ENCODE peak calls at places on chromosomes 12 and 14, in nine cellular contexts. T is aorta; A is adrenal gland; Y is uterus; X is left lung; S is colonic mucosa; M is H1; L is naive thymus-derived CD4-positive, alpha-beta T cell; E is psoas muscle. U is an unnamed sample.

GRCh38 chr14:51396222-51396815 is 156.3 kb downstream of the TMX1 start:
- DNase-seq in X (no peak), M (no peak), L (no peak), T (no peak), E (no peak), Y (peak; percentile 57), S (no peak), A (no peak), U (peak; percentile 46)

GRCh38 chr12:98058838-98059237 is 456.6 kb upstream of the TMPO start:
- DNase-seq in E (no peak), S (no peak), L (no peak), Y (no peak), M (no peak), A (no peak), T (no peak), X (no peak), U (no peak)

GRCh38 chr12:83008703-83009102 is 322.0 kb downstream of the TMTC2 start:
- DNase-seq in Y (no peak), L (no peak), E (no peak), T (no peak), M (no peak), S (no peak), X (no peak), A (no peak), U (peak; percentile 22)

GRCh38 chr14:37550511-37550910 is 44.5 kb downstream of the FOXA1 start:
- DNase-seq in E (no peak), Y (no peak), S (no peak), M (no peak), X (no peak), T (no peak), A (no peak), L (no peak), U (no peak)

GRCh38 chr12:28583771-28584261 is 393.6 kb downstream of the CCDC91 start:
- DNase-seq in X (no peak), Y (no peak), M (no peak), T (no peak), L (no peak), S (no peak), E (no peak), A (no peak), U (peak; percentile 92)

GRCh38 chr14:45426685-45427282 is 173.8 kb upstream of the MIS18BP1 start:
- DNase-seq in T (no peak), S (no peak), M (peak; percentile 7), A (no peak), Y (no peak), L (no peak), X (no peak), E (no peak), U (peak; percentile 6)

GRCh38 chr14:91946313-91947195 is 940 bp downstream of the FBLN5 start:
- DNase-seq in E (no peak), Y (no peak), M (no peak), T (no peak), A (peak; percentile 18), L (no peak), X (no peak), S (no peak), U (no peak)

GRCh38 chr12:124713436-124714082 is 146.1 kb upstream of the NCOR2 start:
- DNase-seq in A (no peak), L (peak; percentile 69), M (no peak), E (no peak), T (peak; percentile 80), X (no peak), S (peak; percentile 45), Y (peak; percentile 63), U (no peak)

GRCh38 chr12:88172844-88173407 is 30.8 kb downstream of the TMTC3 start:
- DNase-seq in T (no peak), X (no peak), S (no peak), A (no peak), E (no peak), Y (no peak), L (no peak), M (no peak), U (no peak)

GRCh38 chr12:128810182-128811127 is 13.3 kb downstream of the SLC15A4 start:
- DNase-seq in L (no peak), T (peak; percentile 79), A (no peak), E (peak; percentile 79), S (no peak), Y (no peak), X (no peak), M (no peak), U (no peak)

GRCh38 chr12:92417343-92417742 is 271.7 kb upstream of the BTG1 start:
- DNase-seq in L (no peak), A (no peak), Y (no peak), X (no peak), E (no peak), T (no peak), M (no peak), S (no peak), U (no peak)

GRCh38 chr14:40757376-40757775 is 849.3 kb upstream of the LRFN5 start:
- DNase-seq in A (no peak), E (no peak), M (no peak), S (no peak), X (no peak), L (no peak), Y (no peak), T (no peak), U (no peak)

GRCh38 chr12:75953312-75953906 is 78.2 kb downstream of the PHLDA1 start:
- DNase-seq in M (no peak), A (no peak), T (no peak), X (no peak), L (no peak), E (no peak), Y (no peak), S (no peak), U (no peak)

GRCh38 chr14:58941666-58942065 is 246.8 kb upstream of the DAAM1 start:
- DNase-seq in E (no peak), Y (no peak), A (no peak), M (no peak), L (no peak), S (no peak), X (no peak), T (no peak), U (no peak)

GRCh38 chr14:101352567-101352966 is 208.7 kb upstream of the DIO3 start:
- DNase-seq in T (no peak), M (no peak), S (no peak), X (no peak), Y (peak; percentile 11), E (no peak), L (no peak), A (no peak), U (no peak)
- H3K9me3 ChIP-seq in T (peaks cover 6% of the 10 kb centered on the region), M (no peaks in the 10 kb centered on the region), S (no peaks in the 10 kb centered on the region), X (peaks cover 25% of the 10 kb centered on the region), Y (no peaks in the 10 kb centered on the region), E (no peaks in the 10 kb centered on the region), L (no peaks in the 10 kb centered on the region), A (no peaks in the 10 kb centered on the region), U (no peaks in the 10 kb centered on the region)

DNA sequence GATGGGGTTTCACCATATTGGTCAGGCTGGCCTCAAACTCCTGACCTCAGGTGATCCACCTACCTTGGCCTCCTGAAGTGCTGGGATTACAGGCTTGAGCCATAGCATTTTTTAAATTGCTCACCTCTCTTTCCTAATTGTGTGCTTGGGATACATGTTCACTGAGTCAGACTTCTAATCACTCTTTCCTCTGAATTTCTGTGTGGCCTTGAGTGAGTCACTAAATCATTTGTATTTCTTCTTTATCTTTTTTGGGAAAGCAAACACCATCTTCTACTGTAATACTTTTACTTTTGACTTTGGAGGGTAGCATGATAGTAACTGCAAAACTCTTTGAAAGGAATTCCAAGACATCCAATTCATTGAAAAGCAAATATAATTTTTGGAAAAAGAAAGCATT is 60.8 kb downstream of the FLRT2 start:
- DNase-seq in A (no peak), M (no peak), S (no peak), X (no peak), T (no peak), Y (no peak), E (no peak), L (no peak), U (no peak)
- H3K4me3 ChIP-seq in A (no peak overlapping the region), M (no peak overlapping the region), S (no peak overlapping the region), X (no peak overlapping the region), T (no peak overlapping the region), Y (no peak overlapping the region), E (no peak overlapping the region), L (no peak overlapping the region), U (no peak overlapping the region)

GRCh38 chr12:20283467-20283866 is 84.9 kb upstream of the PDE3A start:
- DNase-seq in A (no peak), E (no peak), S (no peak), L (no peak), X (no peak), M (no peak), T (no peak), Y (no peak), U (no peak)
- H3K9me3 ChIP-seq in A (no peaks in the 10 kb centered on the region), E (no peaks in the 10 kb centered on the region), S (no peaks in the 10 kb centered on the region), L (no peaks in the 10 kb centered on the region), X (no peaks in the 10 kb centered on the region), M (no peaks in the 10 kb centered on the region), T (no peaks in the 10 kb centered on the region), Y (no peaks in the 10 kb centered on the region), U (no peaks in the 10 kb centered on the region)

GRCh38 chr12:48980953-48981756 is 3.0 kb downstream of the WNT1 start:
- DNase-seq in S (no peak), A (no peak), E (no peak), T (peak; percentile 75), L (peak; percentile 65), Y (no peak), X (no peak), M (no peak), U (no peak)
- H3K4me3 ChIP-seq in S (peak overlapping the region; percentile 27), A (no peak overlapping the region), E (peak overlapping the region; percentile 54), T (no peak overlapping the region), L (peak overlapping the region; percentile 82), Y (no peak overlapping the region), X (peak overlapping the region; percentile 28), M (peak overlapping the region; percentile 14), U (no peak overlapping the region)

U was measured in SJCRH30.